ENCODE peak calls at places on chromosome 13, in ten cellular contexts. N is fibroblast of the aortic adventitia; T is activated T-helper 1 cell treated with anti-CD3 and anti-CD28 coated beads, Interleukin-12 subunit alpha, Interleukin-12 subunit beta, Interleukin-2, Interleukin-4 antibody, amounts not matched to agents 30 ng/mL and 10 ng/mL and 1 ng/mL, durations not matched to agents 14 hours and 24 hours and 36 hours; D is Caki2; M is central memory CD8-positive, alpha-beta T cell; C is stimulated activated naive CD8-positive, alpha-beta T cell treated with anti-CD3 and anti-CD28 coated beads, Interleukin-15, amount 100 ng/mL, for 72 hours; K is fibroblast of mammary gland; W is colonic mucosa; S is mesothelial cell of epicardium; I is tibial artery. E is an unnamed sample.
A peak's percentile ranks its signal among the peaks of the same experiment; 100 is the strongest.

GRCh38 chr13:99505814-99506269 is 4.6 kb downstream of the TM9SF2 start:
- DNase-seq in K (peak; percentile 45), W (no peak), C (no peak), S (no peak), N (peak; percentile 45), D (peak; percentile 11), M (no peak), T (no peak), I (no peak), E (peak; percentile 50)

GRCh38 chr13:111115051-111115840 is at the start of gene ARHGEF7:
- DNase-seq in K (no peak), I (peak; percentile 74), D (no peak), N (no peak), S (peak; percentile 46), C (no peak), W (no peak), T (no peak), M (no peak), E (no peak)

GRCh38 chr13:25253702-25254101 is 33.6 kb downstream of the MTMR6 start:
- DNase-seq in C (no peak), T (no peak), M (no peak), N (peak; percentile 12), S (no peak), I (no peak), D (peak; percentile 44), K (peak; percentile 23), W (peak; percentile 36), E (peak; percentile 77)

GRCh38 chr13:22126433-22127021 is 455.7 kb downstream of the FGF9 start:
- DNase-seq in S (no peak), I (no peak), K (no peak), M (no peak), T (no peak), D (no peak), N (no peak), C (no peak), W (no peak), E (no peak)

GRCh38 chr13:38897521-38897920 is 93.1 kb downstream of the STOML3 start:
- DNase-seq in I (no peak), C (no peak), K (no peak), T (no peak), N (no peak), M (no peak), D (peak; percentile 56), S (no peak), W (no peak), E (no peak)

GRCh38 chr13:33787051-33787591 is 30.8 kb upstream of the RFC3 start:
- DNase-seq in K (peak; percentile 7), S (no peak), M (no peak), I (no peak), C (no peak), T (no peak), W (no peak), D (peak; percentile 1), N (no peak), E (no peak)

GRCh38 chr13:65966991-65967451 is 1263.1 kb downstream of the PCDH9 start:
- DNase-seq in M (no peak), S (no peak), D (peak; percentile 52), N (peak; percentile 74), K (peak; percentile 64), C (no peak), T (no peak), W (no peak), I (no peak), E (peak; percentile 71)

GRCh38 chr13:31204592-31204991 is 4.8 kb downstream of the B3GLCT start:
- DNase-seq in S (no peak), M (no peak), W (no peak), D (peak; percentile 50), C (no peak), I (no peak), K (peak; percentile 84), T (no peak), N (peak; percentile 67), E (peak; percentile 68)

GRCh38 chr13:48542581-48543341 is 9.9 kb upstream of the RCBTB2 start:
- DNase-seq in I (peak; percentile 78), S (no peak), K (peak; percentile 20), C (no peak), W (peak; percentile 45), M (no peak), D (no peak), N (no peak), T (no peak), E (no peak)